ENCODE peak calls at places on chromosomes 4 and X, in nine cellular contexts. M is H9; H is RKO; V is NCI-H524 treated with DMSO at 0.1 percent for 48 hours; O is NCI-H1092; G is CD4-positive, alpha-beta T cell; K is stimulated activated CD4-positive, alpha-beta T cell treated with anti-CD3 and anti-CD28 coated beads, Interleukin-2, amount 100 ng/mL, for 24 hours; W is hepatocyte; D is WERI-Rb-1. E is an unnamed sample.

GRCh38 chr4:7323461-7323871 is 111.3 kb downstream of the PSAPL1 start:
- DNase-seq in D (no peak), H (no peak), G (no peak), W (no peak), K (no peak), V (no peak), M (no peak), O (no peak), E (no peak)

GRCh38 chr4:13432453-13432852 is 51.7 kb downstream of the RAB28 start:
- DNase-seq in D (no peak), H (no peak), W (no peak), O (no peak), M (no peak), G (no peak), K (no peak), V (no peak), E (no peak)

GRCh38 chr4:186910385-186910784 is 186.7 kb upstream of the FAT1 start:
- DNase-seq in V (no peak), K (no peak), D (no peak), M (no peak), G (no peak), O (no peak), W (no peak), H (no peak), E (no peak)

GRCh38 chr4:2946812-2947600 is 16.2 kb downstream of the NOP14 start:
- DNase-seq in M (no peak), G (no peak), K (no peak), V (no peak), D (no peak), O (no peak), W (no peak), H (no peak), E (no peak)

GRCh38 chr4:154516320-154516719 is 24.7 kb upstream of the DCHS2 start:
- DNase-seq in G (no peak), D (no peak), O (no peak), W (no peak), V (no peak), H (no peak), M (no peak), K (no peak), E (no peak)

GRCh38 chr4:8377103-8378075 is 63.1 kb downstream of the ACOX3 start:
- DNase-seq in K (no peak), D (no peak), M (no peak), V (no peak), O (no peak), H (no peak), G (no peak), W (no peak), E (no peak)

GRCh38 chrX:141341743-141342142 is 99.4 kb upstream of the SPANXC start:
- DNase-seq in M (no peak), G (no peak), V (no peak), D (no peak), K (no peak), O (no peak), W (no peak), H (no peak), E (no peak)

GRCh38 chr4:20358110-20358509 is 106.4 kb downstream of the SLIT2 start:
- DNase-seq in D (no peak), H (no peak), V (no peak), O (no peak), M (no peak), W (no peak), G (no peak), K (no peak), E (no peak)

GRCh38 chrX:118528089-118528753 is 32.6 kb downstream of the DOCK11 start:
- DNase-seq in G (peak; percentile 21), O (no peak), D (no peak), K (peak; percentile 54), W (no peak), V (no peak), H (no peak), M (no peak), E (no peak)

GRCh38 chr4:156137971-156138581 is 184.4 kb upstream of the CTSO start:
- DNase-seq in G (no peak), D (no peak), H (no peak), O (peak; percentile 83), K (no peak), W (no peak), M (no peak), V (no peak), E (no peak)

GRCh38 chrX:136909119-136909705 is 28.7 kb upstream of the RBMX start:
- DNase-seq in D (peak; percentile 74), W (peak; percentile 85), K (peak; percentile 73), G (peak; percentile 71), H (peak; percentile 75), V (peak; percentile 29), M (peak; percentile 83), O (peak; percentile 71), E (peak; percentile 77)

GRCh38 chr4:52659722-52660261 is 691 bp upstream of the USP46 start:
- DNase-seq in K (peak; percentile 30), H (peak; percentile 37), M (no peak), O (no peak), W (peak; percentile 74), V (no peak), D (no peak), G (no peak), E (peak; percentile 49)

GRCh38 chrX:28670074-28670473 is 82.8 kb downstream of the IL1RAPL1 start:
- DNase-seq in M (no peak), G (no peak), O (no peak), V (no peak), D (no peak), K (no peak), H (no peak), W (no peak), E (no peak)

GRCh38 chrX:47664737-47665136 is 5.8 kb upstream of the UXT start:
- DNase-seq in W (no peak), M (no peak), H (no peak), K (no peak), O (no peak), D (no peak), G (no peak), V (peak; percentile 41), E (no peak)

GRCh38 chrX:25726539-25726938 is 411.6 kb upstream of the MAGEB18 start:
- DNase-seq in H (no peak), K (no peak), D (no peak), W (peak; percentile 3), O (no peak), V (no peak), M (no peak), G (no peak), E (no peak)

GRCh38 chr4:4820264-4820663 is 39.2 kb upstream of the MSX1 start:
- DNase-seq in W (no peak), D (peak; percentile 86), G (no peak), V (no peak), H (no peak), M (no peak), O (no peak), K (no peak), E (no peak)

GRCh38 chr4:10682397-10682796 is 2.2 kb downstream of the CLNK start:
- DNase-seq in M (no peak), W (no peak), K (no peak), H (no peak), D (no peak), V (no peak), G (no peak), O (no peak), E (no peak)

GRCh38 chrX:134761788-134762187 is 103.5 kb upstream of the PLAC1 start:
- DNase-seq in K (no peak), H (peak; percentile 23), G (no peak), M (no peak), D (no peak), W (peak; percentile 10), O (peak; percentile 34), V (no peak), E (no peak)

GRCh38 chr4:87041142-87041541 is 106.3 kb downstream of the AFF1 start:
- DNase-seq in K (no peak), O (no peak), V (no peak), W (no peak), D (no peak), G (no peak), H (no peak), M (no peak), E (no peak)

GRCh38 chr4:147617173-147617840 is at the start of gene TMEM184C:
- DNase-seq in G (peak; percentile 96), D (peak; percentile 99), M (peak; percentile 97), O (peak; percentile 93), W (peak; percentile 97), K (peak; percentile 99), H (peak; percentile 95), V (peak; percentile 79), E (peak; percentile 95)

GRCh38 chrX:154990496-154990895 is 32.0 kb downstream of the F8 start:
- DNase-seq in D (no peak), G (no peak), K (no peak), V (no peak), O (no peak), H (no peak), M (no peak), W (no peak), E (no peak)

GRCh38 chrX:41655631-41656030 is 33.1 kb upstream of the GPR34 start:
- DNase-seq in V (no peak), D (no peak), M (no peak), O (no peak), G (no peak), W (no peak), K (no peak), H (no peak), E (no peak)

GRCh38 chr4:40264995-40265909 is 68.4 kb downstream of the RHOH start:
- DNase-seq in G (peak; percentile 27), K (no peak), D (no peak), V (no peak), W (peak; percentile 30), O (no peak), H (no peak), M (no peak), E (no peak)

GRCh38 chr4:87011340-87012034 is 76.7 kb downstream of the AFF1 start:
- DNase-seq in G (no peak), O (no peak), D (no peak), W (peak; percentile 84), K (no peak), M (no peak), H (peak; percentile 93), V (no peak), E (no peak)

GRCh38 chrX:49876750-49877149 is 2.5 kb upstream of the USP27X start:
- DNase-seq in K (no peak), O (peak; percentile 59), H (peak; percentile 47), D (no peak), W (peak; percentile 57), M (no peak), G (no peak), V (no peak), E (peak; percentile 15)

GRCh38 chr4:148651991-148652390 is 209.8 kb upstream of the NR3C2 start:
- DNase-seq in K (no peak), H (no peak), D (peak; percentile 78), O (no peak), V (no peak), M (no peak), G (no peak), W (no peak), E (peak; percentile 41)

GRCh38 chrX:19225906-19226305 is 103.6 kb upstream of the ADGRG2 start:
- DNase-seq in D (no peak), M (peak; percentile 39), V (no peak), K (no peak), W (peak; percentile 20), G (no peak), O (no peak), H (peak; percentile 21), E (peak; percentile 29)

GRCh38 chr4:189597341-189597740 is 343.3 kb upstream of the FRG1 start:
- DNase-seq in W (no peak), V (no peak), O (no peak), M (no peak), K (no peak), D (no peak), H (no peak), G (no peak), E (no peak)

GRCh38 chr4:6467600-6467999 is 4.8 kb downstream of the PPP2R2C start:
- DNase-seq in V (no peak), H (no peak), D (no peak), G (no peak), W (no peak), M (peak; percentile 10), K (no peak), O (no peak), E (no peak)

E was measured in iPS-NIHi11.